ENCODE peak calls at places on chromosomes 12 and 14, in eight cellular contexts. S is ovary, R is GM12865, O is adipocyte, E is cardiac muscle cell, J is H1, N is PC-3, Q is adrenal gland. Y is an unnamed sample.
A peak's percentile ranks its signal among the peaks of the same experiment; 100 is the strongest.

GRCh38 chr14:61264699-61265098 is 16.4 kb downstream of the TMEM30B start:
- DNase-seq in S (no peak), R (no peak), O (no peak), E (no peak), J (no peak), N (no peak), Q (no peak), Y (no peak)

GRCh38 chr12:33795536-33795935 is 226.8 kb upstream of the ALG10 start:
- DNase-seq in S (no peak), R (no peak), O (no peak), E (no peak), J (no peak), N (peak; percentile 82), Q (no peak), Y (no peak)

GRCh38 chr12:40253936-40254335 is 29.1 kb downstream of the LRRK2 start:
- DNase-seq in S (no peak), R (no peak), O (peak; percentile 84), E (peak; percentile 1), J (no peak), N (no peak), Q (no peak), Y (no peak)

GRCh38 chr12:70338531-70338930 is 27.6 kb upstream of the KCNMB4 start:
- DNase-seq in S (no peak), R (no peak), O (peak; percentile 15), E (no peak), J (no peak), N (no peak), Q (no peak), Y (no peak)

GRCh38 chr12:20808521-20808920 is 2.0 kb upstream of the SLCO1B3 start:
- DNase-seq in S (no peak), R (no peak), O (no peak), E (no peak), J (no peak), N (no peak), Q (no peak), Y (no peak)

GRCh38 chr12:104569348-104570173 is 112.8 kb downstream of the CHST11 start:
- DNase-seq in S (no peak), R (peak; percentile 91), O (no peak), E (peak; percentile 64), J (no peak), N (no peak), Q (no peak), Y (peak; percentile 98)

GRCh38 chr12:103748002-103748401 is 93.0 kb downstream of the NT5DC3 start:
- DNase-seq in S (no peak), R (no peak), O (no peak), E (no peak), J (no peak), N (peak; percentile 88), Q (no peak), Y (no peak)

GRCh38 chr14:33512201-33512600 is 438.7 kb downstream of the EGLN3 start:
- DNase-seq in S (no peak), R (no peak), O (peak; percentile 8), E (peak; percentile 89), J (no peak), N (no peak), Q (no peak), Y (no peak)

GRCh38 chr12:15216036-15216889 is 5.0 kb downstream of the RERG start:
- DNase-seq in S (no peak), R (no peak), O (no peak), E (no peak), J (no peak), N (no peak), Q (no peak), Y (no peak)

GRCh38 chr12:15225136-15225535 is 3.9 kb upstream of the RERG start:
- DNase-seq in S (no peak), R (no peak), O (no peak), E (no peak), J (no peak), N (no peak), Q (no peak), Y (no peak)

GRCh38 chr12:15220961-15221885 is at the start of gene RERG:
- DNase-seq in S (peak; percentile 90), R (peak; percentile 81), O (peak; percentile 88), E (peak; percentile 87), J (peak; percentile 92), N (peak; percentile 74), Q (peak; percentile 82), Y (peak; percentile 36)

GRCh38 chr12:15214851-15215601 is 6.2 kb downstream of the RERG start:
- DNase-seq in S (no peak), R (no peak), O (no peak), E (no peak), J (no peak), N (no peak), Q (no peak), Y (no peak)

DNA sequence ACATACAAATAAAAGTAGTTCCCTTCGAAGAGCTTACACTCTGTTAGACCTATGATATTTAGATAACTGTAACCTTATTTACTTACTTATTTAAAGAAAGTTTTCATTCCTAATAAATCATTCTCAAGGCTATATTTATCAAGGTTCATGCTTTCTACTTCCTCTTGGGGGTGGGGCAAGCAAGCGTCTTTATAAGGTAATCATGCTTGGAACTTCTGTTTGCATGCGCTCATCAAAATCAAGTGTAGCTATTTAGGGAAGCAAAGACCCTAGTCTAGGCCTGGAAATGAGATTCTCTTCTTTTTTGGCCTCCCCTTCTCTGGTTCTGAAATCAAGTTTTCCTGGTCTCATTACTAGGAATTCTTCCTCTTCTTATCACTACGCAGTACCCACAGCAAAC is 766 bp downstream of the RERG start:
- DNase-seq in S (no peak), R (no peak), O (no peak), E (no peak), J (no peak), N (no peak), Q (peak; percentile 43), Y (no peak)
- H3K4me3 ChIP-seq in S (peak overlapping the region; percentile 62), R (no peak overlapping the region), O (peak overlapping the region; percentile 81), E (peak overlapping the region; percentile 35), J (no peak overlapping the region), N (no peak overlapping the region), Q (no peak overlapping the region), Y (no peak overlapping the region)

DNA sequence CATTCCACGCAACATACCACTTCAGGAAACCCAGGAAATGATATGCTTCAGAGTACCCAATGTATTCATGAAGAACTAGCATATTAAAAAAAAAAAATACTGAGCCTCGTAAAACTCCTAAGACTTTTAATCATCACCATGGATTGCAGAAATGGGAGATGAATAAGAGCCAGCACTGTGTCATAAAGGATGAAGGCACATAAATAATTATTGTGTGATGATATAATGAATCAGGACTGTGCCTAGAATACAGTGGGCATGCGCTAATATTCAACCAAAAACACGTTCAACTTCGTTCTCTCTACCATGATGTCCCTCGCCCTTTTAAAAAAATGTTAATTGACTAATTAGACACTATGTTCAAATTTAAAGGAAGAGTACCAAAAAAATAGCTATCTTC is 68.7 kb downstream of the CIT start:
- DNase-seq in S (no peak), R (no peak), O (no peak), E (no peak), J (no peak), N (peak; percentile 82), Q (no peak), Y (no peak)
- H3K4me3 ChIP-seq in S (no peak overlapping the region), R (no peak overlapping the region), O (no peak overlapping the region), E (no peak overlapping the region), J (no peak overlapping the region), N (no peak overlapping the region), Q (no peak overlapping the region), Y (no peak overlapping the region)

GRCh38 chr12:25052191-25053020 is 103.5 kb upstream of the BCAT1 start:
- DNase-seq in S (no peak), R (peak; percentile 94), O (no peak), E (peak; percentile 42), J (no peak), N (no peak), Q (peak; percentile 17), Y (peak; percentile 87)

GRCh38 chr12:25054076-25054782 is 105.3 kb upstream of the BCAT1 start:
- DNase-seq in S (no peak), R (no peak), O (peak; percentile 13), E (no peak), J (no peak), N (peak; percentile 2), Q (no peak), Y (no peak)

GRCh38 chr12:25051171-25051570 is 102.3 kb upstream of the BCAT1 start:
- DNase-seq in S (no peak), R (peak; percentile 55), O (no peak), E (no peak), J (no peak), N (no peak), Q (no peak), Y (peak; percentile 43)

GRCh38 chr12:25053021-25053271 is 104.0 kb upstream of the BCAT1 start:
- DNase-seq in S (no peak), R (no peak), O (no peak), E (no peak), J (no peak), N (no peak), Q (no peak), Y (no peak)

DNA sequence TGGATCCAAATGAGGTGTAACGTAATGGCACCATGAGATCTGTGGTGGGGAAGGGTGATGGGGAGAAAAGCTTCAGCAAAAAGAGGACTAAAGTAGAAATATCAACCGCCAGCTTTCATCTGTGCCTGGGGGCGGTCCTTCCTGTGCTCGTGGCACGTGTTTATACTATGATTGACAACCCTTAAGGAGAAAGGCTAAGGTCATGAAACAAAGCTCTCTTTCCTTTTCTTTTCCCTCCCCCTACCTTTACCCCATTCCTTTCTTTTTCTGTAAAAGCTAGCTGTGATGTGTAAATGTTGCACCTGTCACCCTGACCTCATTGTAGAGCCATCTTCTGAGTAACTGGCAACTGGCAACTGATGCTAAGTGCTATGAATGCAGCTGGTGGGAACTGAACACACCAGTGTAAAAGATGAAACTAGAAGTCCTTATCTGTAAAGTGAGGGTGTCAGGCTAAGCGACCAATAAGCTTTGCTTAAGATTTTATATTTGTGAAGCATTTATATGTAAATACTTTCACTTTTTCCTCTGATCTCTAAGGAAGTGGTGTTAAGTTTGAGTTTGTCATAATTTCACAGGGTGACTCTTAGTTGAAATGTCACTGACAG is 102.8 kb upstream of the BCAT1 start:
- DNase-seq in S (no peak), R (peak; percentile 88), O (no peak), E (no peak), J (no peak), N (no peak), Q (no peak), Y (peak; percentile 92)
- H3K4me3 ChIP-seq in S (no peak overlapping the region), R (peak overlapping the region; percentile 96), O (no peak overlapping the region), E (no peak overlapping the region), J (no peak overlapping the region), N (no peak overlapping the region), Q (no peak overlapping the region), Y (peak overlapping the region; percentile 64)

GRCh38 chr14:51860164-51860835 is at the start of gene GNG2:
- DNase-seq in S (peak; percentile 74), R (peak; percentile 92), O (peak; percentile 89), E (peak; percentile 92), J (peak; percentile 62), N (peak; percentile 73), Q (peak; percentile 89), Y (peak; percentile 95)

GRCh38 chr14:51859136-51859535 is 1.3 kb upstream of the GNG2 start:
- DNase-seq in S (no peak), R (no peak), O (no peak), E (no peak), J (no peak), N (peak; percentile 6), Q (no peak), Y (no peak)

GRCh38 chr14:51862839-51863235 is 2.4 kb downstream of the GNG2 start:
- DNase-seq in S (no peak), R (no peak), O (no peak), E (peak; percentile 18), J (no peak), N (no peak), Q (no peak), Y (no peak)

GRCh38 chr14:51860836-51861583 is 598 bp downstream of the GNG2 start:
- DNase-seq in S (no peak), R (no peak), O (peak; percentile 52), E (peak; percentile 30), J (no peak), N (peak; percentile 43), Q (no peak), Y (no peak)

GRCh38 chr14:51862171-51862838 is 1.9 kb downstream of the GNG2 start:
- DNase-seq in S (no peak), R (peak; percentile 56), O (no peak), E (peak; percentile 26), J (no peak), N (no peak), Q (no peak), Y (no peak)
- H3K4me3 ChIP-seq in S (no peak overlapping the region), R (peak overlapping the region; percentile 86), O (peak overlapping the region; percentile 92), E (no peak overlapping the region), J (no peak overlapping the region), N (peak overlapping the region; percentile 75), Q (no peak overlapping the region), Y (peak overlapping the region; percentile 76)